ENCODE peak calls at places on chromosome 13, in ten cellular contexts. U, J, D, H, K, Q, F, X, L and C are unnamed samples.

GRCh38 chr13:85665286-85665685 is 133.9 kb downstream of the SLITRK6 start:
- DNase-seq in F (peak; percentile 13), D (no peak), Q (no peak), K (no peak), X (peak; percentile 22), U (no peak), J (peak; percentile 41), L (no peak), H (peak; percentile 82), C (peak; percentile 59)

GRCh38 chr13:35840991-35841604 is 290.1 kb downstream of the DCLK1 start:
- DNase-seq in U (no peak), F (no peak), J (no peak), H (no peak), X (no peak), K (no peak), D (no peak), L (peak; percentile 5), Q (no peak), C (no peak)

GRCh38 chr13:95950103-95950502 is 103.1 kb downstream of the UGGT2 start:
- DNase-seq in J (no peak), X (no peak), U (no peak), L (no peak), K (no peak), D (no peak), H (no peak), Q (no peak), F (no peak), C (no peak)

GRCh38 chr13:25630327-25630726 is 258.6 kb downstream of the ATP8A2 start:
- DNase-seq in H (no peak), Q (no peak), D (no peak), J (no peak), F (no peak), X (no peak), K (no peak), L (no peak), U (no peak), C (no peak)

GRCh38 chr13:96772426-96772825 is 221.8 kb downstream of the OXGR1 start:
- DNase-seq in X (no peak), H (no peak), U (no peak), K (no peak), L (no peak), D (no peak), J (no peak), Q (no peak), F (no peak), C (peak; percentile 3)

GRCh38 chr13:76610819-76611415 is 275.3 kb downstream of the KCTD12 start:
- DNase-seq in F (no peak), J (peak; percentile 39), U (no peak), H (no peak), K (no peak), Q (no peak), D (no peak), L (no peak), X (no peak), C (no peak)

GRCh38 chr13:77692746-77693448 is 4.6 kb upstream of the SLAIN1 start:
- DNase-seq in J (no peak), X (no peak), L (no peak), F (no peak), K (no peak), Q (no peak), H (no peak), D (no peak), U (no peak), C (peak; percentile 17)

GRCh38 chr13:44052843-44053607 is 173.3 kb downstream of the LACC1 start:
- DNase-seq in U (no peak), H (peak; percentile 65), X (peak; percentile 86), K (no peak), J (no peak), D (peak; percentile 39), L (no peak), F (no peak), Q (no peak), C (no peak)

GRCh38 chr13:113775451-113776145 is 16.6 kb downstream of the TMEM255B start:
- DNase-seq in U (no peak), L (no peak), J (no peak), H (no peak), X (no peak), D (no peak), Q (no peak), K (no peak), F (no peak), C (no peak)

GRCh38 chr13:114339779-114340534 is 25.7 kb downstream of the CHAMP1 start:
- DNase-seq in Q (peak; percentile 10), J (peak; percentile 79), K (peak; percentile 54), X (peak; percentile 58), L (no peak), F (peak; percentile 84), D (no peak), U (peak; percentile 29), H (peak; percentile 30), C (peak; percentile 62)

GRCh38 chr13:37040789-37041188 is 18.7 kb downstream of the SUPT20H start:
- DNase-seq in H (no peak), L (no peak), K (no peak), D (no peak), J (no peak), F (no peak), U (no peak), Q (no peak), X (no peak), C (no peak)

GRCh38 chr13:46389985-46390384 is 2.9 kb upstream of the RUBCNL start:
- DNase-seq in L (no peak), U (no peak), X (no peak), K (peak; percentile 47), F (peak; percentile 93), Q (no peak), J (no peak), D (no peak), H (no peak), C (peak; percentile 13)

GRCh38 chr13:113654175-113654560 is 3.8 kb downstream of the ATP4B start:
- DNase-seq in L (no peak), F (no peak), X (peak; percentile 14), Q (no peak), D (no peak), J (no peak), K (no peak), H (no peak), U (no peak), C (no peak)

GRCh38 chr13:92967923-92968322 is 258.7 kb upstream of the GPC6 start:
- DNase-seq in D (no peak), X (peak; percentile 31), J (no peak), U (no peak), L (no peak), K (no peak), H (peak; percentile 16), F (no peak), Q (no peak), C (peak; percentile 40)

GRCh38 chr13:27927444-27928352 is 7.9 kb downstream of the PDX1 start:
- DNase-seq in L (no peak), D (no peak), K (no peak), X (no peak), Q (no peak), H (no peak), F (no peak), J (no peak), U (no peak), C (no peak)

GRCh38 chr13:74883834-74884233 is 598.1 kb downstream of the TBC1D4 start:
- DNase-seq in D (no peak), H (peak; percentile 16), X (peak; percentile 72), F (peak; percentile 12), L (no peak), Q (no peak), U (no peak), K (no peak), J (no peak), C (no peak)